ENCODE peak calls at places on chromosomes 5 and 9, in four cellular contexts. K, Z, S and I are unnamed samples. For H3K36me3, the result is how much of the 10 kb centered on the place peaks cover.

GRCh38 chr9:136626740-136627642 is 35.7 kb upstream of the EGFL7 start:
- DNase-seq in K (no peak), Z (no peak), S (no peak), I (peak)

GRCh38 chr5:173758675-173759074 is 129.5 kb upstream of the CPEB4 start:
- DNase-seq in S (no peak), K (no peak), Z (no peak), I (peak)

GRCh38 chr9:135500525-135501260 is at the start of gene MRPS2:
- DNase-seq in Z (peak), K (peak), S (peak), I (peak)

GRCh38 chr9:123063172-123063508 is 29.7 kb downstream of the GPR21 start:
- DNase-seq in K (peak), Z (no peak), S (no peak), I (no peak)

GRCh38 chr5:156675402-156675801 is 174.7 kb upstream of the PPP1R2B start:
- DNase-seq in S (no peak), K (peak), Z (no peak), I (no peak)

GRCh38 chr9:91758491-91758981 is 191.5 kb downstream of the ROR2 start:
- DNase-seq in S (no peak), K (peak), Z (peak), I (peak)

GRCh38 chr9:118459832-118460425 is 755.7 kb downstream of the TLR4 start:
- DNase-seq in S (no peak), Z (no peak), K (no peak), I (no peak)

GRCh38 chr5:1749346-1750124 is 50.1 kb downstream of the MRPL36 start:
- DNase-seq in K (no peak), S (peak), Z (no peak), I (no peak)

GRCh38 chr5:6495433-6496206 is 47.0 kb downstream of the UBE2QL1 start:
- DNase-seq in Z (no peak), K (no peak), S (no peak), I (no peak)

DNA sequence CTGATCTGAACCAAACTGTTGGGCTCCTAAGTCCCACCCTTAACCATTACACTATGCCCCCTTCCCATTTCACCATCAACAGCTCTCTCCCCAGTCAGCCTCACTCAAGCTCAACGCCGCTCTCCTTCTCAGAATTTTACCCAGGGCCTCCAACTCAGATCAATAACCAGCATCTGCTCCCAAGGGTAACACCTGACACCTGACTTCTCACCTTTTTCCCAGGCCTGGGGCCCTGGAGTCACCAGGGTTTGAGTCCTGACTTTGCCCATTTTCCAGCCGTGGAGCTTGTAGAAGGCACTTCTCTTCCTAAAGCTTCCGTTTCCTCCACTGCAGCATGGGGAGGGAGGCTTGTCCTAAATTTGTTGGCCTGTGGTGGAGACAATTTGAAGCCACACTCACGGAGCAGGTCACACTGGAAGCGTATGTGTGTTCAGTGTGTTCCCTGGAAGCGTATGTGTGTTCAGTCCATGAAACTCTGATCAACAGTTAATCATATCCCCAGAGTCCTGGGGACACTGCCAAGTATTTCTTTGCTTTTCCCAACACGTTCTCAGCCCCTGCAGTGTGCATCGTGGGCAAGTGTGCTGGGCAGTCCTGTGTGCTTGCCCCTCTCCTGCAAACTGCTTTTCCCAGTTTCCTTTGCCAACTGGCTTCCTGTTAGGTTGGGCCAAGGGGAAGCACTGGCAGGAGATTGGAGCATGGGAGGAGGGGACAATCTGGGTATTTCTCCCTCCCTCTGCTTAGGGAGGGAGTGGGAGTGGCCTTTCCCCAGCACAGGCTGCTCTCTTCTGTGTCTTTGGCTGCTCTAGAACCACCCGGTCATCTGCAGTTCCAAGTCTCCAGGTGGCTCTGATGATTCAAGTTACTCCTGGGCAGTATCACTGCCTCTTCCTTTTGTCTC is 36.9 kb upstream of the NEK6 start:
- DNase-seq in Z (no peak), K (peak), S (peak), I (peak)
- H3K4me3 ChIP-seq in Z (no peak), K (no peak), S (no peak), I (no peak)

GRCh38 chr9:111386386-111386785 is 56.4 kb upstream of the OR2K2 start:
- DNase-seq in K (no peak), Z (no peak), S (no peak), I (no peak)
- H3K36me3 ChIP-seq in K (half or more), Z (under half), S (half or more), I (under half)

GRCh38 chr5:77177576-77177975 is 32.9 kb upstream of the PDE8B start:
- DNase-seq in Z (no peak), S (no peak), K (no peak), I (no peak)

GRCh38 chr5:77181173-77181572 is 29.3 kb upstream of the PDE8B start:
- DNase-seq in Z (no peak), S (no peak), K (no peak), I (no peak)

GRCh38 chr5:77186990-77187389 is 23.5 kb upstream of the PDE8B start:
- DNase-seq in Z (no peak), S (no peak), K (no peak), I (no peak)

GRCh38 chr5:77180167-77181081 is 30.1 kb upstream of the PDE8B start:
- DNase-seq in S (peak), K (peak), Z (no peak), I (no peak)

GRCh38 chr5:77181596-77182304 is 28.7 kb upstream of the PDE8B start:
- DNase-seq in K (no peak), Z (no peak), S (no peak), I (no peak)
- H3K4me3 ChIP-seq in K (no peak), Z (no peak), S (no peak), I (no peak)

GRCh38 chr5:126482591-126482990 is 59.4 kb downstream of the GRAMD2B start:
- DNase-seq in S (no peak), K (no peak), Z (no peak), I (no peak)

GRCh38 chr5:126486332-126486731 is 63.1 kb downstream of the GRAMD2B start:
- DNase-seq in S (no peak), Z (no peak), K (no peak), I (no peak)

GRCh38 chr5:126483156-126483555 is 59.9 kb downstream of the GRAMD2B start:
- DNase-seq in S (no peak), Z (no peak), K (peak), I (peak)

GRCh38 chr5:126481243-126481642 is 58.0 kb downstream of the GRAMD2B start:
- DNase-seq in Z (no peak), S (no peak), K (peak), I (no peak)

GRCh38 chr5:126484248-126484647 is 61.0 kb downstream of the GRAMD2B start:
- DNase-seq in K (no peak), S (no peak), Z (no peak), I (no peak)
- H3K36me3 ChIP-seq in K (half or more), S (half or more), Z (under half), I (under half)

GRCh38 chr5:122846051-122846567 is 696 bp downstream of the SNX24 start:
- DNase-seq in Z (no peak), S (no peak), K (peak), I (peak)

GRCh38 chr5:122845253-122846050 is at the start of gene SNX24:
- DNase-seq in S (peak), Z (peak), K (peak), I (peak)

GRCh38 chr5:122844916-122845252 is 529 bp upstream of the SNX24 start:
- DNase-seq in K (no peak), Z (no peak), S (no peak), I (no peak)

GRCh38 chr5:122842016-122842580 is 3.3 kb upstream of the SNX24 start:
- DNase-seq in S (no peak), Z (no peak), K (no peak), I (no peak)

DNA sequence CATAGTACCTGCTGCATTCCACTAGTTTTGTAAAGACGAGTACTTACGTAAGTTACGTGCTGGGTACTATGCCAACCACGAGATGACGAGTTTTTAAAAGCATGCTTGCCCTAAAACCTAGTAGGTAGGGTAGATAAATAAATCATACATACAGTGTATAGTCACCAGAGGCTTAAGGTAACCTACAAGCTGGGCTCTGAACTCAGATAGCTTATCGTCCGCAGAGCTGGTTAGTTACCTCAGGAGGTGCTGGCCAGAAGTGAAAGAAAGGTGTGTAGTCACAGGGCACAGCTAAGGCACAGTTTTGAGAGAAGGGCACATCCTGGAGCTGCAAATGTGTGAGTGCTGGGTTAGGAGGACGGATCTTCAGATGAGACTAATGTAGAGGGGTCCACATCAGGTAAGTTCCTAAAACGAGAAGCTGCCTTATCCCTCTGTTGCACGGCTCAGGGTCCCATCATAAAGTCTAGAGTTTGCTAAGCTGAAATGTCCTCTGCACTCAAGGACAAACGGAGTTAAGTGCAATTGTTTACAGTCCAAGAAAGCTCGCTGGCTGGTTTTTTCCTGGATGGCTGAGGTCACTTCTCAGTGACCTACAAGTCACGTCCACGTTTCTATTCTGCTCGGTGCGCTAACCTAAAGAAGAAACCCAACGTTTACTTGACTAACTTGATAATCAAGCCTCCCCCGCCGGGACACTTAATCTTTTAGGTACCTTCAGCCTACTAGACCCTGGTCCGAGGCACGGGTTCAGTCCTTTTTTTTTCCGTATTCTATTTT is 1.1 kb upstream of the SNX24 start:
- DNase-seq in K (peak), Z (no peak), S (no peak), I (peak)
- H3K4me3 ChIP-seq in K (peak), Z (peak), S (peak), I (peak)

DNA sequence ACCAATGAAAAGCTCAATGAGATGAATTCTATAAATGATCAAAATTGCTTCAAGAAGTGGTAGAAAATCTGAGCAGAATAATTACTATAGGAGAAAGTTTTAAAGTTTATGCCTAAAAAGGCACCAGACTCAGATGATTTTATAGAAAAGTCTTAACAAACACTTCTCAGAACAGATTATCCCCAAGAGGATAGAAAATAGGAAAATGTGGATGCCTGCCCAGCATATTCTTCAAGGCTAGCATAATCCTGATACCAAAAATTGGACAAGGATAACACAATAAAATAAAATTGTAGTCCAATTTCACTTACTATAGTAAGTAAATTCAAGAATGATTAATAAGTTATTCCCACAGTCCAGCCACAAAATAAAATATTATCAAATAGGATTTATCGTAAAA is 397.0 kb downstream of the NR2F1-AS1 start:
- DNase-seq in Z (no peak), K (no peak), S (no peak), I (no peak)
- H3K36me3 ChIP-seq in Z (under half), K (under half), S (under half), I (under half)

GRCh38 chr5:51387854-51388320 is 4.6 kb downstream of the ISL1 start:
- DNase-seq in K (no peak), Z (no peak), S (no peak), I (no peak)

GRCh38 chr5:51388488-51389325 is 5.5 kb downstream of the ISL1 start:
- DNase-seq in Z (no peak), K (no peak), S (no peak), I (no peak)

GRCh38 chr5:51391175-51391574 is 7.9 kb downstream of the ISL1 start:
- DNase-seq in Z (no peak), K (no peak), S (no peak), I (no peak)

GRCh38 chr5:51389326-51389581 is 6.0 kb downstream of the ISL1 start:
- DNase-seq in K (no peak), S (no peak), Z (no peak), I (no peak)

GRCh38 chr5:51389582-51390463 is 6.6 kb downstream of the ISL1 start:
- DNase-seq in Z (no peak), S (no peak), K (peak), I (no peak)
- H3K4me3 ChIP-seq in Z (no peak), S (no peak), K (peak), I (peak)

GRCh38 chr9:86300701-86301100 is 18.4 kb upstream of the ISCA1 start:
- DNase-seq in K (no peak), Z (no peak), S (no peak), I (no peak)
- H3K36me3 ChIP-seq in K (half or more), Z (under half), S (half or more), I (under half)